ENCODE peak calls at places on chromosomes 16 and 17, in ten cellular contexts. V, W, J, U, R, X, G, Z, A and B are unnamed samples.

GRCh38 chr16:82769845-82770244 is 143.1 kb downstream of the CDH13 start:
- DNase-seq in X (no peak), V (peak; percentile 33), W (no peak), Z (no peak), R (no peak), U (no peak), J (no peak), A (no peak), G (no peak), B (no peak)

GRCh38 chr16:80958284-80958683 is 48.4 kb downstream of the CMC2 start:
- DNase-seq in J (peak; percentile 8), V (no peak), R (no peak), A (no peak), Z (no peak), U (no peak), G (no peak), X (no peak), W (no peak), B (no peak)

GRCh38 chr16:52488837-52489289 is 58.1 kb downstream of the TOX3 start:
- DNase-seq in J (no peak), A (peak; percentile 74), W (no peak), X (no peak), R (no peak), V (no peak), G (no peak), U (no peak), Z (no peak), B (peak; percentile 38)

GRCh38 chr17:64732336-64733006 is 70.4 kb upstream of the SMURF2 start:
- DNase-seq in W (peak; percentile 87), G (no peak), Z (no peak), J (peak; percentile 53), U (peak; percentile 86), X (no peak), A (peak; percentile 20), R (peak; percentile 84), V (no peak), B (peak; percentile 56)

GRCh38 chr17:61587807-61588660 is 3.0 kb downstream of the NACA2 start:
- DNase-seq in A (no peak), V (no peak), R (no peak), W (no peak), G (no peak), X (no peak), U (no peak), Z (no peak), J (no peak), B (no peak)

GRCh38 chr17:67829331-67829730 is 4.0 kb downstream of the BPTF start:
- DNase-seq in G (no peak), A (no peak), J (no peak), R (no peak), X (no peak), Z (no peak), V (no peak), W (no peak), U (no peak), B (no peak)

GRCh38 chr16:86992587-86992986 is 324.6 kb downstream of the C16orf95 start:
- DNase-seq in J (no peak), G (no peak), A (no peak), R (peak; percentile 50), Z (no peak), W (no peak), V (no peak), X (no peak), U (no peak), B (no peak)

GRCh38 chr16:74761665-74762064 is 13.0 kb downstream of the FA2H start:
- DNase-seq in Z (no peak), X (no peak), A (no peak), V (no peak), R (no peak), G (no peak), W (no peak), J (no peak), U (no peak), B (no peak)

GRCh38 chr16:64830653-64831052 is 291.2 kb downstream of the CDH11 start:
- DNase-seq in Z (no peak), R (no peak), V (no peak), J (peak; percentile 77), W (peak; percentile 90), A (no peak), G (no peak), U (peak; percentile 0), X (no peak), B (no peak)

GRCh38 chr16:67233596-67233995 is 6.7 kb downstream of the TMEM208 start:
- DNase-seq in X (no peak), V (no peak), Z (no peak), J (no peak), W (no peak), U (no peak), G (no peak), R (peak; percentile 66), A (no peak), B (no peak)

GRCh38 chr16:12906271-12906670 is 4.9 kb downstream of the SHISA9 start:
- DNase-seq in U (no peak), J (no peak), A (no peak), Z (no peak), G (no peak), W (no peak), V (no peak), R (no peak), X (no peak), B (no peak)

GRCh38 chr16:81879625-81880024 is 100.5 kb downstream of the PLCG2 start:
- DNase-seq in U (no peak), W (no peak), R (no peak), A (no peak), Z (peak; percentile 50), J (no peak), G (no peak), X (no peak), V (no peak), B (no peak)

GRCh38 chr17:3815925-3816324 is 14.9 kb upstream of the ITGAE start:
- DNase-seq in W (no peak), Z (no peak), V (no peak), X (no peak), A (no peak), R (no peak), G (no peak), J (no peak), U (no peak), B (no peak)

GRCh38 chr17:32503251-32504165 is 16.7 kb downstream of the CDK5R1 start:
- DNase-seq in Z (peak; percentile 71), W (no peak), A (peak; percentile 39), V (no peak), R (no peak), J (no peak), G (no peak), U (no peak), X (no peak), B (no peak)

DNA sequence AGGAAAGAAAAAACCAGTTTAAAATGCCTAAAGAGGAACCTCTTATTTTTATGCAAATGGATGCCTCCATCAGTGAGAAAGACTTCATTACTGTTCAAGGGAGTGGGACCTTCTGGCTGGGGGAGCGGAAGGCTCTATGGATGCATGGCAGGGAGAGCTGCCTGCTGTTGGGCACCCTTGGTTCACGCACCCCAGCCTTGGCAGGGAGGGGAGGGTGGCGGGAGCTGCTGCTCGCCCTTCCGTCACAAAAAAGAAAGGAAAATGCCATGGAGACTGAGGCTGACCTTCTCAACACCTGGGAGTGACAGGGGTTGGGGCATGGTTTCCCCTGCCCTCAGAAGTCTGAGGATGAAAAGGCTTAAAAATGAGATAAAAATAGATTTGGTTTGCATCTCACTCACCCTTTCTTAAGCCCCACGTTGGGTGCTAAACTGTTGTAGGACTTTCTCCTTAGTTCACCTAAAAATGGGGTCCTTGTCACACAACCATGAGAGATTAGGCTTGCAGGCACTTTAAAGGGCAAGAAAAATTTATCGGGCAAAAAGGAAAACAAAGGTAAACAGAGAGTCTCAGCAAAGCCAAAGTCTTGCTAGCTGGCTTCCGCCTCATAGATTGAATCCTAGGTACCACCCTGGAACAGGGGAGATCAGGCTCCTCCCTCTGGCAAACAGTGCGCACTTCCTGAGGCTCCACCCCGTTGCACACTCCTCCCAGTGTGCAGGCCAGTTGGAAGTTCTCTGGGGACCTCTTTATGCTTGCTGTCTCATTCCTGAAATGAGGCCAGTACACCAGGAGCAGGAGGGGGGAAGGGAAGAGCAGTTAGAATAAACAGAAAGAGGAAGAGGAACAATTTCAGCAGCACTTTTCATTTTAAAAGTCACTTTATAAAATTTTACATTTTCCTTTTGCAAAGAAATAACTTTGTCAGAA is 31.6 kb downstream of the PHKB start:
- DNase-seq in G (peak; percentile 11), A (peak; percentile 76), X (peak; percentile 31), J (peak; percentile 33), V (peak; percentile 68), R (peak; percentile 85), U (peak; percentile 80), Z (peak; percentile 99), W (peak; percentile 54), B (peak; percentile 46)
- H3K4me3 ChIP-seq in G (no peak overlapping the region), A (no peak overlapping the region), X (no peak overlapping the region), J (no peak overlapping the region), V (peak overlapping the region; percentile 28), R (peak overlapping the region; percentile 13), U (no peak overlapping the region), Z (peak overlapping the region; percentile 64), W (peak overlapping the region; percentile 48), B (no peak overlapping the region)

GRCh38 chr17:79362086-79362995 is 248.5 kb downstream of the RBFOX3 start:
- DNase-seq in R (peak; percentile 56), V (no peak), U (no peak), Z (no peak), W (no peak), G (no peak), J (no peak), A (no peak), X (no peak), B (no peak)
- H3K4me3 ChIP-seq in R (no peak overlapping the region), V (no peak overlapping the region), U (no peak overlapping the region), Z (no peak overlapping the region), W (no peak overlapping the region), G (no peak overlapping the region), J (no peak overlapping the region), A (no peak overlapping the region), X (no peak overlapping the region), B (no peak overlapping the region)

DNA sequence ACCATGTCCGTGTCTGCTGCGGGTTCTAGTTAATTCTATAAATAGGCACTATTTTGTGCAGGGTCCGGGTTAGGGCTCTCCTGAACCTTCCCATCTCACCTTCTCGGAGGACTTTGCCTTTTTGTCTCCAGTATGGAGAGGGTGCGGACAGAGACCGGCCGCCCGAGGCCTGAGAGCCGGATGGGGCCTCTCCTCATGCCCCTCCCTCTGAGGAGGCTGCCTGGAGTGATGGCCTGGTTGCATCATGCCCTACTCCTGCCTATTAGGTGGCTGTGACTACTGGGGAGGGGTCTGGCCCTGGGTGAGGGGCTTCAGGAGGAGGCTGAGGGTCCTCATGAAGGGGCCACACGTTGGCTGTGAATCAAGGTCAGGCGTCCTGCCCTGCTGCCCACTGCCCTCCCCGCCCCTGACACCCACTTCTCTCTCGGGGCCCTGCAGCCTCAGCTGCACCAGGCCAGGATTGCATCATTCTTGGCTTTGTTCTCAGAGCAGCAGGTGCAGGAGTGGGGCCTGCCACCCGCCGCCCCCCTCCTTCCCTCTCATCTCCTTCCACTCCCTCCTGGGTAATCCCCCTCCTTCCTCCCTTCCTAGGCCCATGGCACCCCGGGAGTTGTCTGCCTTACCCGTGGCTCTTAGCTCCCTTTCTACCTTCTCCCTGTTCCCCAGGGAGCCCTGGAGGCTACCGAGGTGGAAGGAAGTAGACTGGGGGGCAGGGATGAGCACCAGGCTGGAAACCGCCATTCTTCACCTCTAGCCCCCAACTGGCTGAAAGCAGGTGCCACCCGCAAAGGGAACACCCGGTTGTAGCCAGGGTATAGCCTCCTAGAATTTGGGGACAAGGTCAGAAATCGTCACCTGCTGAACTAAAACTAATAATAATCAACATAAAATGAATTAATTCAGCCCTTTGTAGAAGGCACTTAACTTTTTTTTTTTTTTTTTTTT is 12.7 kb upstream of the ARHGAP23 start:
- DNase-seq in W (peak; percentile 80), G (no peak), J (peak; percentile 72), A (no peak), X (no peak), Z (peak; percentile 97), R (peak; percentile 58), U (peak; percentile 56), V (no peak), B (no peak)
- H3K4me3 ChIP-seq in W (peak overlapping the region; percentile 73), G (no peak overlapping the region), J (peak overlapping the region; percentile 53), A (no peak overlapping the region), X (no peak overlapping the region), Z (peak overlapping the region; percentile 56), R (no peak overlapping the region), U (no peak overlapping the region), V (peak overlapping the region; percentile 23), B (no peak overlapping the region)

GRCh38 chr17:77436058-77436442 is 295.3 kb downstream of the SEC14L1 start:
- DNase-seq in U (peak; percentile 83), A (no peak), V (no peak), W (peak; percentile 44), X (no peak), R (no peak), Z (no peak), G (no peak), J (no peak), B (no peak)
- H3K4me3 ChIP-seq in U (no peak overlapping the region), A (no peak overlapping the region), V (no peak overlapping the region), W (no peak overlapping the region), X (no peak overlapping the region), R (no peak overlapping the region), Z (no peak overlapping the region), G (no peak overlapping the region), J (no peak overlapping the region), B (no peak overlapping the region)